ENCODE peak calls at places on chromosomes 7 and 10, in eight cellular contexts. P is body of pancreas, B is DND-41, V is heart left ventricle, W is mammary epithelial cell, J is Panc1, H is HepG2, E is adrenal gland. Z is an unnamed sample.

GRCh38 chr10:119769886-119770285 is 44.0 kb downstream of the INPP5F start:
- DNase-seq in P (no peak), B (no peak), V (no peak), W (peak; percentile 81), J (no peak), H (no peak), E (no peak), Z (peak; percentile 39)

GRCh38 chr10:27611209-27611608 is 107.1 kb downstream of the RAB18 start:
- DNase-seq in P (no peak), B (no peak), V (no peak), W (no peak), J (no peak), H (peak; percentile 2), E (no peak), Z (no peak)

GRCh38 chr10:23376175-23376787 is 31.7 kb upstream of the C10orf67 start:
- DNase-seq in P (no peak), B (no peak), V (no peak), W (no peak), J (no peak), H (no peak), E (peak; percentile 6), Z (no peak)

GRCh38 chr10:110706690-110707098 is 62.6 kb downstream of the RBM20 start:
- DNase-seq in P (no peak), B (no peak), V (no peak), W (peak; percentile 68), J (no peak), H (no peak), E (no peak), Z (no peak)

GRCh38 chr7:137169282-137169698 is 174.2 kb downstream of the PTN start:
- DNase-seq in P (peak; percentile 22), B (no peak), V (peak; percentile 40), W (peak; percentile 29), J (peak; percentile 54), H (peak; percentile 26), E (peak; percentile 69), Z (peak; percentile 10)

GRCh38 chr10:133260895-133261725 is 15.6 kb downstream of the ADAM8 start:
- DNase-seq in P (peak; percentile 59), B (no peak), V (peak; percentile 63), W (no peak), J (no peak), H (no peak), E (peak; percentile 62), Z (no peak)

GRCh38 chr7:79988642-79989041 is 146.0 kb upstream of the GNAI1 start:
- DNase-seq in P (no peak), B (no peak), V (no peak), W (peak; percentile 50), J (no peak), H (no peak), E (no peak), Z (peak; percentile 18)

GRCh38 chr7:17029150-17029549 is 147.4 kb upstream of the AGR3 start:
- DNase-seq in P (no peak), B (no peak), V (no peak), W (no peak), J (no peak), H (no peak), E (no peak), Z (no peak)

GRCh38 chr10:11783558-11783865 is 39.6 kb upstream of the PROSER2 start:
- DNase-seq in P (no peak), B (no peak), V (no peak), W (peak; percentile 25), J (no peak), H (no peak), E (no peak), Z (no peak)

GRCh38 chr7:45082031-45082830 is 6.5 kb downstream of the NACAD start:
- DNase-seq in P (no peak), B (no peak), V (peak; percentile 25), W (no peak), J (no peak), H (no peak), E (peak; percentile 74), Z (no peak)

GRCh38 chr7:125908714-125909113 is 979.1 kb upstream of the POT1 start:
- DNase-seq in P (no peak), B (no peak), V (no peak), W (no peak), J (no peak), H (no peak), E (no peak), Z (no peak)

GRCh38 chr10:70652761-70653657 is 19.3 kb upstream of the ADAMTS14 start:
- DNase-seq in P (no peak), B (no peak), V (peak; percentile 91), W (peak; percentile 94), J (no peak), H (no peak), E (peak; percentile 25), Z (no peak)

GRCh38 chr7:4712371-4713182 is 30.5 kb downstream of the FOXK1 start:
- DNase-seq in P (no peak), B (no peak), V (no peak), W (no peak), J (peak; percentile 60), H (peak; percentile 76), E (no peak), Z (no peak)

GRCh38 chr10:44723654-44724053 is 187.5 kb upstream of the TMEM72 start:
- DNase-seq in P (no peak), B (no peak), V (peak; percentile 53), W (peak; percentile 76), J (no peak), H (no peak), E (peak; percentile 2), Z (peak; percentile 61)

GRCh38 chr7:46603296-46603701 is 682.2 kb upstream of the IGFBP3 start:
- DNase-seq in P (no peak), B (no peak), V (peak; percentile 40), W (no peak), J (no peak), H (no peak), E (no peak), Z (no peak)

GRCh38 chr10:11573497-11573896 is 38.0 kb downstream of the USP6NL start:
- DNase-seq in P (no peak), B (no peak), V (no peak), W (no peak), J (no peak), H (no peak), E (no peak), Z (no peak)

GRCh38 chr10:104406715-104407517 is 53.3 kb downstream of the CFAP58 start:
- DNase-seq in P (no peak), B (no peak), V (no peak), W (peak; percentile 27), J (peak; percentile 18), H (peak; percentile 17), E (peak; percentile 8), Z (peak; percentile 14)

GRCh38 chr10:107616031-107616430 is 451.5 kb upstream of the SORCS1 start:
- DNase-seq in P (no peak), B (no peak), V (no peak), W (peak; percentile 51), J (no peak), H (no peak), E (no peak), Z (no peak)

DNA sequence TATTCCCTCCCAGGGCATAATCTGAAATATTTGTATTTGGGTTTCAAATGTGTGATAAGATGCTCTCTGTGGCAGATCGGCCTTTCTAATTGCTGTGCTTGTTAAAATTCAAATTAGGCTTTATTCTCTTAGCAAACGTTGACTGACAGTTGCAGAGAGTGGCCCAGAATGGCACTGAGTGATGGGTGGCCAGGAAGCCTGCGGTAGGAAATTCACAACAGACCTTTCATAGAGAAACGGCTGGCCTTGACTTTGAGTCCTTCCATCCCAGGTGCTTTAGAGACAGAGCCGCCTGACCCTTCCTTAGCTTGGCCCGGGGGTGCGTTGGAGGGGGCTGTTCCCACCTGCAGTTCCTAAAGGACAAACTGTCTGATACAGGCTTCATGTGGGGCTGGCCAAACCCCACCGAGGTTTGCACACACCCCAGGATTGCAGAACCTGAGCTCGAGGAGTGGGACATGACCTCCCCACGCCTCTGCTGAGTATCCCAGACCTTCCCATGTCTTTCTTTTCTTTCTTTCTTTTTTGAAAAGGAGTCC is 152.7 kb downstream of the CUX1 start:
- DNase-seq in P (no peak), B (no peak), V (no peak), W (no peak), J (no peak), H (no peak), E (no peak), Z (no peak)
- H3K27ac ChIP-seq in P (no peak overlapping the region), B (peak overlapping the region; percentile 31), V (no peak overlapping the region), W (no peak overlapping the region), J (no peak overlapping the region), H (no peak overlapping the region), E (no peak overlapping the region), Z (no peak overlapping the region)

DNA sequence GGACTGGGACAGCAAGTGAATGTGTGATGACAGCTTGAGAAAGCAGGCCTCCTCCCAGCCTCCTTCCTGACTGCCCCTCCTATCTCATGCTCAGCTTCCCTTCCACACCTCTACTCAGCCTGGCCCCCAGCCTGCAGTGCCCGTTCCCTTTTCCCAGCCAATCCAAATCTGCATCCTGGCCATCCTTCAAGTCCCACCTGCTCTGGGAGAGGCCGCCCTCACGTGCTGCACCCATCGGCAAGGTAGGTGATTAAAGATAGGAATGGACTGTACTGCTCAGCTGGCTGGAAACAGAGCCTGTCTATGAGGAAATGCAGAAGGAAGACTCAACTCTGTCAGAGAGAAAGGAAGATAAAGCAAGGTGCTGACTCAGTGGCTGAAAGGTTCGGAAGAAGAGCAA is 16.5 kb upstream of the FGFR2 start:
- DNase-seq in P (no peak), B (no peak), V (no peak), W (no peak), J (no peak), H (no peak), E (no peak), Z (no peak)
- H3K27ac ChIP-seq in P (no peak overlapping the region), B (no peak overlapping the region), V (no peak overlapping the region), W (no peak overlapping the region), J (no peak overlapping the region), H (no peak overlapping the region), E (no peak overlapping the region), Z (no peak overlapping the region)

GRCh38 chr10:80468806-80469421 is 14.8 kb downstream of the TSPAN14 start:
- DNase-seq in P (no peak), B (no peak), V (no peak), W (no peak), J (no peak), H (no peak), E (no peak), Z (no peak)
- H3K27ac ChIP-seq in P (peak overlapping the region; percentile 20), B (no peak overlapping the region), V (peak overlapping the region; percentile 99), W (no peak overlapping the region), J (no peak overlapping the region), H (no peak overlapping the region), E (no peak overlapping the region), Z (peak overlapping the region; percentile 99)

GRCh38 chr10:75292794-75293455 is 57.2 kb upstream of the COMTD1 start:
- DNase-seq in P (no peak), B (no peak), V (no peak), W (no peak), J (no peak), H (no peak), E (no peak), Z (no peak)

GRCh38 chr10:75294866-75295692 is 59.3 kb upstream of the COMTD1 start:
- DNase-seq in P (peak; percentile 95), B (peak; percentile 68), V (peak; percentile 85), W (peak; percentile 94), J (no peak), H (peak; percentile 87), E (peak; percentile 95), Z (peak; percentile 96)

GRCh38 chr10:75294031-75294437 is 58.3 kb upstream of the COMTD1 start:
- DNase-seq in P (no peak), B (no peak), V (no peak), W (no peak), J (no peak), H (no peak), E (no peak), Z (no peak)

GRCh38 chr10:75294518-75294865 is 58.7 kb upstream of the COMTD1 start:
- DNase-seq in P (peak; percentile 80), B (no peak), V (peak; percentile 53), W (no peak), J (no peak), H (no peak), E (peak; percentile 62), Z (no peak)

GRCh38 chr10:75293456-75293840 is 57.7 kb upstream of the COMTD1 start:
- DNase-seq in P (no peak), B (no peak), V (no peak), W (no peak), J (no peak), H (no peak), E (no peak), Z (no peak)
- H3K27ac ChIP-seq in P (peak overlapping the region; percentile 99), B (no peak overlapping the region), V (no peak overlapping the region), W (no peak overlapping the region), J (no peak overlapping the region), H (no peak overlapping the region), E (no peak overlapping the region), Z (no peak overlapping the region)

Z was measured in epithelial cell of prostate.